ENCODE peak calls at places on chromosomes 3 and 15, in nine cellular contexts. A, Y, G, Q, I, Z, F, O and C are unnamed samples.

GRCh38 chr3:192879346-192880031 is 38.2 kb downstream of the MB21D2 start:
- DNase-seq in A (no peak), Y (no peak), G (peak; percentile 100), Q (no peak), I (no peak), Z (no peak), F (no peak), O (no peak), C (peak; percentile 98)

GRCh38 chr15:82132116-82132515 is 86.3 kb upstream of the MEX3B start:
- DNase-seq in A (no peak), Y (no peak), G (no peak), Q (no peak), I (no peak), Z (no peak), F (no peak), O (no peak), C (peak; percentile 44)

GRCh38 chr3:44522494-44522933 is 32.5 kb upstream of the ZKSCAN7 start:
- DNase-seq in A (no peak), Y (no peak), G (no peak), Q (no peak), I (no peak), Z (no peak), F (no peak), O (no peak), C (no peak)

GRCh38 chr15:95277266-95277665 is 1045.9 kb downstream of the MCTP2 start:
- DNase-seq in A (no peak), Y (no peak), G (no peak), Q (no peak), I (no peak), Z (no peak), F (no peak), O (no peak), C (no peak)

GRCh38 chr3:131036200-131036816 is 9.6 kb downstream of the NEK11 start:
- DNase-seq in A (no peak), Y (no peak), G (peak; percentile 44), Q (no peak), I (no peak), Z (no peak), F (no peak), O (no peak), C (peak; percentile 68)

GRCh38 chr15:85031086-85031943 is 49.7 kb downstream of the PDE8A start:
- DNase-seq in A (no peak), Y (no peak), G (no peak), Q (no peak), I (no peak), Z (no peak), F (no peak), O (no peak), C (no peak)

GRCh38 chr3:177968891-177969290 is 567.3 kb upstream of the KCNMB2 start:
- DNase-seq in A (no peak), Y (no peak), G (no peak), Q (no peak), I (no peak), Z (no peak), F (no peak), O (no peak), C (peak; percentile 23)

GRCh38 chr3:23232016-23232415 is 28.9 kb downstream of the UBE2E2 start:
- DNase-seq in A (no peak), Y (no peak), G (no peak), Q (no peak), I (no peak), Z (no peak), F (no peak), O (no peak), C (no peak)

GRCh38 chr15:92681141-92681622 is 25.6 kb upstream of the FAM174B start:
- DNase-seq in A (no peak), Y (no peak), G (no peak), Q (no peak), I (no peak), Z (no peak), F (no peak), O (no peak), C (no peak)

GRCh38 chr3:171875923-171876412 is 32.8 kb downstream of the TMEM212 start:
- DNase-seq in A (no peak), Y (no peak), G (peak; percentile 86), Q (no peak), I (no peak), Z (no peak), F (no peak), O (no peak), C (peak; percentile 48)

GRCh38 chr3:184129012-184129411 is 6.1 kb upstream of the EIF2B5 start:
- DNase-seq in A (no peak), Y (no peak), G (peak; percentile 39), Q (no peak), I (no peak), Z (no peak), F (no peak), O (no peak), C (peak; percentile 52)

GRCh38 chr15:55588070-55588817 is at the start of gene PYGO1:
- DNase-seq in A (peak; percentile 8), Y (peak; percentile 4), G (peak; percentile 26), Q (peak; percentile 75), I (peak; percentile 69), Z (no peak), F (no peak), O (peak; percentile 18), C (peak; percentile 50)

GRCh38 chr3:45688194-45688881 is 858 bp upstream of the SACM1L start:
- DNase-seq in A (no peak), Y (peak; percentile 22), G (no peak), Q (no peak), I (peak; percentile 75), Z (no peak), F (no peak), O (no peak), C (peak; percentile 53)

GRCh38 chr15:63553388-63553791 is 43.8 kb upstream of the FBXL22 start:
- DNase-seq in A (no peak), Y (no peak), G (peak; percentile 74), Q (no peak), I (no peak), Z (no peak), F (no peak), O (no peak), C (peak; percentile 76)

GRCh38 chr3:42640771-42641370 is 12.6 kb upstream of the ZBTB47 start:
- DNase-seq in A (no peak), Y (no peak), G (no peak), Q (no peak), I (no peak), Z (no peak), F (no peak), O (no peak), C (no peak)